ENCODE peak calls at places on chromosome 14, in five cellular contexts. S, I, F, J and Y are unnamed samples.

GRCh38 chr14:72830786-72831583 is 62.9 kb downstream of the DPF3 start:
- DNase-seq in S (no peak), I (no peak), F (peak; percentile 58), J (peak; percentile 48), Y (no peak)

GRCh38 chr14:21915814-21916213 is 242.2 kb upstream of the OR4E1 start:
- DNase-seq in S (no peak), I (peak; percentile 78), F (no peak), J (peak; percentile 18), Y (no peak)

GRCh38 chr14:22099942-22100763 is 426.5 kb upstream of the OR4E1 start:
- DNase-seq in S (peak; percentile 64), I (peak; percentile 81), F (peak; percentile 92), J (peak; percentile 53), Y (no peak)

GRCh38 chr14:76531821-76532318 is 155.9 kb downstream of the ESRRB start:
- DNase-seq in S (no peak), I (peak; percentile 69), F (no peak), J (no peak), Y (no peak)

GRCh38 chr14:58793096-58793740 is 155.5 kb downstream of the DACT1 start:
- DNase-seq in S (no peak), I (no peak), F (no peak), J (no peak), Y (no peak)

GRCh38 chr14:65070710-65071033 is 31.6 kb downstream of the MAX start:
- DNase-seq in S (no peak), I (no peak), F (no peak), J (no peak), Y (no peak)

GRCh38 chr14:64741961-64742360 is 37.7 kb downstream of the PLEKHG3 start:
- DNase-seq in S (no peak), I (no peak), F (no peak), J (no peak), Y (no peak)

GRCh38 chr14:90608925-90609324 is 207.3 kb downstream of the TTC7B start:
- DNase-seq in S (no peak), I (no peak), F (no peak), J (no peak), Y (no peak)

GRCh38 chr14:43789458-43789857 is 717.6 kb downstream of the FSCB start:
- DNase-seq in S (no peak), I (no peak), F (no peak), J (no peak), Y (no peak)

GRCh38 chr14:58171090-58171489 is 19.1 kb upstream of the ARMH4 start:
- DNase-seq in S (no peak), I (peak; percentile 84), F (peak; percentile 94), J (peak; percentile 83), Y (peak; percentile 59)

GRCh38 chr14:92885279-92886061 is 37.5 kb upstream of the CHGA start:
- DNase-seq in S (no peak), I (no peak), F (no peak), J (no peak), Y (no peak)

GRCh38 chr14:54857830-54858269 is 44.8 kb downstream of the GCH1 start:
- DNase-seq in S (no peak), I (no peak), F (no peak), J (peak; percentile 39), Y (no peak)

GRCh38 chr14:52338282-52338681 is 24.2 kb downstream of the PTGER2 start:
- DNase-seq in S (no peak), I (peak; percentile 90), F (no peak), J (peak; percentile 74), Y (no peak)

GRCh38 chr14:59438148-59438766 is 26.9 kb downstream of the GPR135 start:
- DNase-seq in S (no peak), I (peak; percentile 79), F (no peak), J (peak; percentile 87), Y (peak; percentile 71)

GRCh38 chr14:76863724-76864407 is 37.7 kb downstream of the LRRC74A start:
- DNase-seq in S (no peak), I (peak; percentile 12), F (no peak), J (peak; percentile 58), Y (no peak)

GRCh38 chr14:47150267-47150666 is 498.7 kb upstream of the RPL10L start:
- DNase-seq in S (no peak), I (no peak), F (no peak), J (no peak), Y (no peak)

GRCh38 chr14:44795725-44796124 is 166.0 kb downstream of the KLHL28 start:
- DNase-seq in S (no peak), I (peak; percentile 10), F (peak; percentile 15), J (no peak), Y (no peak)

GRCh38 chr14:103273145-103273846 is 60.7 kb upstream of the EIF5 start:
- DNase-seq in S (no peak), I (no peak), F (peak; percentile 57), J (no peak), Y (no peak)

GRCh38 chr14:38835874-38836273 is 267.2 kb downstream of the SEC23A start:
- DNase-seq in S (no peak), I (no peak), F (no peak), J (no peak), Y (no peak)

GRCh38 chr14:65732112-65732511 is 319.6 kb downstream of the FUT8 start:
- DNase-seq in S (no peak), I (no peak), F (no peak), J (no peak), Y (no peak)

GRCh38 chr14:88551936-88552565 is 2.8 kb downstream of the PTPN21 start:
- DNase-seq in S (no peak), I (no peak), F (peak; percentile 57), J (peak; percentile 26), Y (no peak)

DNA sequence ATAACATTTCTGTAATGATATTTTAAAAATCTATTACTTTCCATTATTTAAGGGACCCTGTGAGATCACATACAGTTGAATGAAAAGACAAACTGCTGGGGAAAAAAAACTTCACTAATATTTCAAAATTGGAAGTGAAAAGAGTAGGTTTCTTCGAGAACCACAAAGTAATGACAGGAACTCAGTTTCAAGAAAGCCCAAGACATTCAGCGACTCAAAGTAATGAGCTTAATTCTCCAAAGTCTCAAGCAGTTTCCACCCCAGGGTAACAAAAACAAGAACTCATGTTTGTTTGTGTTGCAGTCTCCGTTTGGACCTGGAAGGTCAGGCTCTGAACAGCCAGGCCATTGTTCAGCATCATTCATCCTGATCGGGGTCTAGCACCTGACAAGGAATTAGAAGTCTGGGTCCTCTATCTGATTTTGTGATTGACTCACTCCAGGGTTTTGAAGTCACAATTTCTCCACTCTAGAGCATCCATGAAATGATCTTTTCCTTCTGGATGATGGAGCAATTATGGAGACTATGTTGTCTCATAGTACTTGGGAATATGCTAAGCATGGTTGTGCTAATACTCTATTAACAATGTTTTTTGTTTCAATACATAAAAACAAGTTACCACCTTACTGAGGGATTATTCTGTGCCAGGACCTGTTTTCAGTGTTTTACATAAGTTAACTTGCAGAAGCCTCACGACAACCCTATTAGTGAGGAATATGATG is 126.9 kb downstream of the SLC25A21 start:
- DNase-seq in S (no peak), I (no peak), F (no peak), J (no peak), Y (no peak)
- H3K4me3 ChIP-seq in S (no peak overlapping the region), I (no peak overlapping the region), F (no peak overlapping the region), J (no peak overlapping the region), Y (no peak overlapping the region)

GRCh38 chr14:61568572-61569011 is 126.7 kb upstream of the HIF1A start:
- DNase-seq in S (peak; percentile 71), I (no peak), F (peak; percentile 72), J (no peak), Y (no peak)
- H3K4me3 ChIP-seq in S (peak overlapping the region; percentile 17), I (no peak overlapping the region), F (peak overlapping the region; percentile 65), J (no peak overlapping the region), Y (no peak overlapping the region)

GRCh38 chr14:102084931-102085330 is 1.9 kb downstream of the HSP90AA1 start:
- DNase-seq in S (no peak), I (no peak), F (no peak), J (no peak), Y (no peak)
- H3K4me3 ChIP-seq in S (peak overlapping the region; percentile 75), I (no peak overlapping the region), F (peak overlapping the region; percentile 83), J (peak overlapping the region; percentile 76), Y (peak overlapping the region; percentile 82)

GRCh38 chr14:99241314-99242035 is 30.5 kb downstream of the BCL11B start:
- DNase-seq in S (no peak), I (no peak), F (no peak), J (no peak), Y (no peak)
- H3K4me3 ChIP-seq in S (peak overlapping the region; percentile 38), I (no peak overlapping the region), F (peak overlapping the region; percentile 6), J (no peak overlapping the region), Y (no peak overlapping the region)

DNA sequence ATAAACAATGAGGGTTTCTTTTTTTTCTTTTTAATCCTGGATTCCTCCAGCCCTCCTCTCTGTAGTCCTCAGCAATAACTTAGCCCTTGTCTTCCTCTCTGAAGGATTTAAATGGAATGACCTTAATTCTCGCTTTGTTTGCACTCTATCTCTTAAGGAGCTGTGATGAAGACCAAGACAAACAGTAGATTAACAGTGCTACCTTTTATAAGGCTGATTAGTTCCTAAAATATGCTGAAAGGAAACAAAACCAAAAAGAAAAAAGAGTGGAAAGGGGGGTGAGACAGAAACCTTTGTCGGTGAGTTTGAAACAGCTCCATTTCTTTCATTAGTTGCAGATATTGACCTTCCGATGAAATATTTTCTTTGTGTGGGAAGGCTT is 38.7 kb upstream of the PTCSC3 start:
- DNase-seq in S (no peak), I (no peak), F (no peak), J (no peak), Y (no peak)
- H3K4me3 ChIP-seq in S (no peak overlapping the region), I (no peak overlapping the region), F (no peak overlapping the region), J (no peak overlapping the region), Y (no peak overlapping the region)

GRCh38 chr14:75452900-75453816 is 25.3 kb downstream of the JDP2 start:
- DNase-seq in S (no peak), I (peak; percentile 87), F (peak; percentile 97), J (peak; percentile 88), Y (peak; percentile 80)

GRCh38 chr14:75450381-75451276 is 22.8 kb downstream of the JDP2 start:
- DNase-seq in S (no peak), I (peak; percentile 78), F (no peak), J (no peak), Y (no peak)

GRCh38 chr14:75449703-75450102 is 21.9 kb downstream of the JDP2 start:
- DNase-seq in S (no peak), I (no peak), F (no peak), J (no peak), Y (no peak)

GRCh38 chr14:75453817-75454434 is 26.1 kb downstream of the JDP2 start:
- DNase-seq in S (no peak), I (no peak), F (peak; percentile 42), J (no peak), Y (no peak)

DNA sequence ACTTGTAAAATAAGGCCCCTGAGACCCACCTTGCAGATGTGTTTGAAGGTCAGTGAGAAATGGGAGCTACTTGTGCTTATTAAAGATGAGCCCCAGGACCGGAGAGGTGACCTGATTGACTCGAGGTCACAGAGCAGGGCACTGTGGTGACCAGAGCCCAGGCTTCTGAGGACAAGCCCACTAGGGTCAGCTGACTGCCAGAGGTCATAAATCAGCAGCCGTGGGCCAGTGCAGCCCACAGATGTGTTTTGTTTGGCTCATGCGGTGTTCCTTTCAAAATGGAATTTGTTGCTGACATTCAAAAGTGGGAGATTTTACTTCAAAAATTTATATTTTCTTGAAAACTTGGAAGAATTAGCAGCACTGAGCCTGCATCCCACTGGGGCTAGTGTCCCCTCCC is 24.5 kb downstream of the JDP2 start:
- DNase-seq in S (no peak), I (no peak), F (no peak), J (no peak), Y (no peak)
- H3K4me3 ChIP-seq in S (no peak overlapping the region), I (no peak overlapping the region), F (peak overlapping the region; percentile 36), J (no peak overlapping the region), Y (no peak overlapping the region)